ENCODE peak calls at places on chromosomes 12 and 14, in four cellular contexts. I is endothelial cell of umbilical vein, E is left lung, F is neural crest cell. O is an unnamed sample.

GRCh38 chr14:69674546-69675245 is 63.3 kb downstream of the SUSD6 start:
- DNase-seq in I (peak), F (no peak), E (no peak), O (no peak)

GRCh38 chr14:101733211-101733610 is 28.3 kb upstream of the PPP2R5C start:
- DNase-seq in F (no peak), E (no peak), I (no peak), O (no peak)

GRCh38 chr12:45989857-45990467 is 412 bp downstream of the SCAF11 start:
- DNase-seq in E (peak), I (peak), F (no peak), O (peak)

GRCh38 chr12:132275110-132275531 is 54.3 kb downstream of the GALNT9 start:
- DNase-seq in I (peak), E (peak), F (peak), O (no peak)

GRCh38 chr12:80216890-80217559 is 117.7 kb downstream of the OTOGL start:
- DNase-seq in E (no peak), I (no peak), F (no peak), O (no peak)

GRCh38 chr12:119444462-119445044 is 110.0 kb downstream of the CCDC60 start:
- DNase-seq in I (peak), E (peak), F (peak), O (peak)

GRCh38 chr12:114744696-114745095 is 60.7 kb upstream of the TBX3 start:
- DNase-seq in I (no peak), E (no peak), F (no peak), O (no peak)

GRCh38 chr12:124998705-124999104 is 5.3 kb downstream of the BRI3BP start:
- DNase-seq in E (no peak), I (no peak), F (no peak), O (no peak)

GRCh38 chr12:68317047-68317667 is 15.0 kb downstream of the MDM1 start:
- DNase-seq in I (peak), F (peak), E (no peak), O (no peak)

GRCh38 chr14:68961781-68962584 is 17.1 kb downstream of the ACTN1 start:
- DNase-seq in F (no peak), I (peak), E (peak), O (no peak)

GRCh38 chr14:52148371-52148770 is 79.5 kb upstream of the NID2 start:
- DNase-seq in E (no peak), I (no peak), F (no peak), O (no peak)

GRCh38 chr14:34450542-34450915 is 11.5 kb downstream of the SPTSSA start:
- DNase-seq in I (peak), F (no peak), E (no peak), O (no peak)

GRCh38 chr12:28824193-28824846 is 324.8 kb upstream of the FAR2 start:
- DNase-seq in I (no peak), F (no peak), E (no peak), O (no peak)

GRCh38 chr12:113044516-113044915 is 12.0 kb upstream of the DTX1 start:
- DNase-seq in E (no peak), I (no peak), F (no peak), O (no peak)

GRCh38 chr12:80456513-80456912 is 12.5 kb downstream of the PTPRQ start:
- DNase-seq in I (no peak), F (no peak), E (no peak), O (no peak)

GRCh38 chr12:100794441-100795192 is at the start of gene ANO4:
- DNase-seq in I (no peak), E (no peak), F (peak), O (no peak)

GRCh38 chr12:63103489-63104131 is 47.4 kb downstream of the AVPR1A start:
- DNase-seq in E (no peak), F (no peak), I (peak), O (no peak)

GRCh38 chr12:106256524-106256923 is 8.7 kb upstream of the CKAP4 start:
- DNase-seq in I (no peak), F (no peak), E (no peak), O (no peak)

GRCh38 chr12:102682698-102683289 is 202.4 kb upstream of the IGF1 start:
- DNase-seq in F (no peak), E (no peak), I (no peak), O (no peak)

GRCh38 chr14:85535916-85536834 is 6.2 kb downstream of the FLRT2 start:
- DNase-seq in F (no peak), E (no peak), I (peak), O (no peak)

GRCh38 chr12:43282106-43282505 is 269.9 kb downstream of the ADAMTS20 start:
- DNase-seq in F (no peak), I (peak), E (no peak), O (no peak)
- TF ChIP-seq CTCF in F (peak), I (peak), E (peak), O (no peak)

GRCh38 chr12:47802312-47802711 is 17.4 kb downstream of the HDAC7 start:
- DNase-seq in E (no peak), F (no peak), I (no peak), O (no peak)

GRCh38 chr12:47799357-47799955 is 20.2 kb downstream of the HDAC7 start:
- DNase-seq in I (no peak), E (no peak), F (no peak), O (no peak)

GRCh38 chr12:47801904-47802246 is 17.8 kb downstream of the HDAC7 start:
- DNase-seq in E (no peak), I (peak), F (no peak), O (no peak)

GRCh38 chr12:47800582-47800981 is 19.1 kb downstream of the HDAC7 start:
- DNase-seq in E (no peak), I (no peak), F (no peak), O (no peak)

GRCh38 chr12:47801170-47801903 is 18.4 kb downstream of the HDAC7 start:
- DNase-seq in F (no peak), E (peak), I (peak), O (no peak)
- TF ChIP-seq CTCF in F (no peak), E (peak), I (peak), O (no peak)

GRCh38 chr12:2693204-2693860 is 101.4 kb upstream of the FKBP4 start:
- DNase-seq in F (no peak), E (no peak), I (no peak), O (no peak)
- TF ChIP-seq CTCF in F (peak), E (no peak), I (no peak), O (no peak)

DNA sequence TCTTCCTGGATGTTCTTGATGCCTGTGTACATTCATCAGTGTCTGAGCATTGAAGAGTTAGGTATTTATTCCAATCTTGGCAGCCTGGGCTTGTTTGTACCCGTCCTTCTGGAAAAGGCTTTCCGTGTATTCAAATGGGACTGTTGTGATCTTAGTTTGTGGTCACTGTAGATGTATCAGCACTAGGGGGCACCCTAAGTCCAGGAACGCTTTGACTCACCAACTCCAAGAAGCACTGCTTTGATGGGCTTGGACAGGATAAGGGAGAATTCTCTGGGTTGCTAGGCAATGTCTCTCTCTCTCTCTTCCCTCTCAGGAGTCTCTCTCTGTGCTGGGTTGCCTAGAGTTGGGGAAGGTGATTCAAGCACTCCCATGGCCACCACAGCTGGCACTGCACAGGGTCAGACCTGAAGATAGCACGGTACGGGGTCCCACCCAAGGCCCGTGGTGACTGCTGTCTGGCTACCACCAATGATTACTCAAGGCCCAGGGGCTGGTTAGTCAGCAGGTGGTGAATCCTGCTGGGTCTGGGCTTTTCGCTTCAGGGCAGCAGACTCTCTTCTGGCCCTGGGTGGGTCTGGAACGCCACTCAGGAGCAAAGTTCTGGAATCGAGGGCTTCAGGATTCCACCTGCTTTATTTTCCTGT is 211.1 kb upstream of the RGS6 start:
- DNase-seq in F (peak), E (no peak), I (peak), O (no peak)
- TF ChIP-seq CTCF in F (peak), E (peak), I (peak), O (peak)

GRCh38 chr14:73634333-73634833 is 10.4 kb upstream of the DNAL1 start:
- DNase-seq in E (no peak), I (peak), F (peak), O (no peak)
- TF ChIP-seq CTCF in E (peak), I (peak), F (peak), O (no peak)

DNA sequence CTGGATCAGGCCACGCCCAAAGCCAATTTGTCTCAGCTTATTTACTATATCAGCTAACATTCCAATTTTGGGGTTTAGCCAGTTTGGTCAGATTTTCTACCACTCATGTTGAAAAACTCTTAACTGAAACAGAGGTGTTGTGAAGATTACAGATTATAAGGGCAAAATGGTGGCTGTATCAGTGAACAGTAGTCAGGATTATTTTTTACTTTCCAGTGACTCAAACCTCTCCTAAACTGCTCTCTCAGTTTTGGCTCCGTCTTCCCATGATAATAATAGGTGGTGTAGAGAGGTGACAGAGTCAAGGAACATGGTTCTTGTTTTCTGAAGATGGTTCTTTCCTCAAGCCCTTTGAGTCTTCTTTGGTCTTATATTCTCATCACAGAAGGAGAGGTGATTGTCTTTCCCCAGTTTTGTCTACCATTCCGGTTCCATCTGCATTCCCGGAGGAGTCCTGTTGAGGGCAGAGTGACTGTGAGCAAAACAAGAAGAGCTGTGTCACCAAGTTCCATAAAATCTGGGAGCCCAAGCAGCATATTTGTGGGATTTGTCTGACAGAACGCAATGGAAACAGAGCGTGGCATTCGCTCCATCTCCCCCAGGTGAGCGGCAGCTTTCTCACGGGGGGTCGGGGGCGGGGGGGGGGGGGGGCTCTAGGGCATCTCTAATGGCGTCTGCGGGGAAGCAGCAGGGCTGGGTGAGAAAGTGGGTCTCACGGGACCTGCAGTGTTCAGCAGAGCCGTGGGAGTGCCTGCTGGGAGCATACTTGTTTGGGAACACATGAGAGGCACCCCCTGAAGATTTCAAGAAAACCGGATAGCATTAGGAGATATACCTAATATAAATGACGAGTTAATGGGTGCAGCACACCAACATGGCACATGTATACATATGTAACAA is 59.1 kb downstream of the TBC1D30 start:
- DNase-seq in E (no peak), I (no peak), F (no peak), O (no peak)
- TF ChIP-seq CTCF in E (no peak), I (no peak), F (peak), O (no peak)

O was measured in natural killer cell.